ENCODE peak calls at places on chromosomes 11 and 22, in eight cellular contexts. R is GM12864, F is IMR-90, B is pancreas, W is heart right ventricle, E is adrenal gland, O is Caco-2, M is foreskin fibroblast. T is an unnamed sample.

GRCh38 chr11:3173795-3174194 is 8.7 kb upstream of the OSBPL5 start:
- DNase-seq in B (no peak), R (no peak), E (no peak), O (no peak), W (no peak), M (no peak), F (no peak), T (no peak)

GRCh38 chr11:71078482-71078881 is 173.9 kb downstream of the SHANK2 start:
- DNase-seq in W (no peak), M (no peak), O (peak; percentile 58), F (no peak), R (no peak), B (no peak), E (no peak), T (no peak)

GRCh38 chr11:101686514-101686913 is 102.7 kb upstream of the TRPC6 start:
- DNase-seq in B (no peak), M (peak; percentile 86), E (no peak), O (no peak), R (no peak), F (peak; percentile 80), W (no peak), T (peak; percentile 54)

GRCh38 chr11:79353706-79354105 is 87.1 kb downstream of the TENM4 start:
- DNase-seq in M (peak; percentile 16), B (no peak), O (no peak), R (no peak), E (no peak), F (peak; percentile 7), W (no peak), T (no peak)

GRCh38 chr11:33539659-33540249 is 160.9 kb downstream of the C11orf91 start:
- DNase-seq in W (peak; percentile 45), B (no peak), O (no peak), M (peak; percentile 18), F (no peak), R (no peak), E (no peak), T (no peak)

GRCh38 chr11:118996926-118997626 is 862 bp upstream of the CENATAC start:
- DNase-seq in O (no peak), F (peak; percentile 44), E (no peak), M (no peak), B (no peak), R (peak; percentile 26), W (no peak), T (no peak)

GRCh38 chr22:37146507-37147180 is 3.1 kb downstream of the IL2RB start:
- DNase-seq in W (no peak), M (no peak), O (no peak), B (peak; percentile 18), F (no peak), E (no peak), R (no peak), T (no peak)

GRCh38 chr22:40289991-40290459 is 56.3 kb upstream of the ADSL start:
- DNase-seq in E (no peak), R (peak; percentile 53), M (no peak), B (no peak), O (no peak), F (no peak), W (no peak), T (peak; percentile 17)

GRCh38 chr22:46454910-46455269 is 82.5 kb downstream of the CELSR1 start:
- DNase-seq in W (no peak), E (no peak), R (no peak), F (peak; percentile 10), O (no peak), B (peak; percentile 4), M (no peak), T (peak; percentile 54)

GRCh38 chr11:720642-721346 is 14.8 kb downstream of the EPS8L2 start:
- DNase-seq in O (no peak), F (peak; percentile 29), W (no peak), B (peak; percentile 77), R (no peak), E (no peak), M (no peak), T (no peak)

GRCh38 chr22:32202539-32203180 is 2.2 kb downstream of the RFPL2 start:
- DNase-seq in R (no peak), M (peak; percentile 17), F (peak; percentile 22), W (peak; percentile 18), B (peak; percentile 81), O (peak; percentile 80), E (no peak), T (peak; percentile 52)

GRCh38 chr11:457071-457760 is 7.1 kb downstream of the PTDSS2 start:
- DNase-seq in R (no peak), M (no peak), W (no peak), B (no peak), F (no peak), O (no peak), E (no peak), T (no peak)

GRCh38 chr11:73577496-73577917 is 20.4 kb downstream of the FAM168A start:
- DNase-seq in R (no peak), W (no peak), O (no peak), E (no peak), M (peak; percentile 72), B (no peak), F (peak; percentile 78), T (peak; percentile 19)

GRCh38 chr11:110434952-110435779 is 5.4 kb downstream of the FDX1 start:
- DNase-seq in W (no peak), E (no peak), M (no peak), O (peak; percentile 58), B (no peak), F (no peak), R (no peak), T (no peak)

GRCh38 chr11:120651836-120652235 is 140.3 kb downstream of the GRIK4 start:
- DNase-seq in E (no peak), O (peak; percentile 19), B (no peak), M (no peak), R (no peak), F (no peak), W (no peak), T (no peak)

GRCh38 chr11:120648706-120649250 is 137.2 kb downstream of the GRIK4 start:
- DNase-seq in F (no peak), O (peak; percentile 30), R (no peak), B (no peak), W (no peak), M (no peak), E (no peak), T (no peak)

GRCh38 chr11:120649316-120649715 is 137.8 kb downstream of the GRIK4 start:
- DNase-seq in M (no peak), B (no peak), W (no peak), E (no peak), F (no peak), R (no peak), O (no peak), T (no peak)

GRCh38 chr11:120652705-120653335 is 141.3 kb downstream of the GRIK4 start:
- DNase-seq in E (no peak), F (peak; percentile 13), W (no peak), B (no peak), O (peak; percentile 28), M (no peak), R (no peak), T (peak; percentile 17)

DNA sequence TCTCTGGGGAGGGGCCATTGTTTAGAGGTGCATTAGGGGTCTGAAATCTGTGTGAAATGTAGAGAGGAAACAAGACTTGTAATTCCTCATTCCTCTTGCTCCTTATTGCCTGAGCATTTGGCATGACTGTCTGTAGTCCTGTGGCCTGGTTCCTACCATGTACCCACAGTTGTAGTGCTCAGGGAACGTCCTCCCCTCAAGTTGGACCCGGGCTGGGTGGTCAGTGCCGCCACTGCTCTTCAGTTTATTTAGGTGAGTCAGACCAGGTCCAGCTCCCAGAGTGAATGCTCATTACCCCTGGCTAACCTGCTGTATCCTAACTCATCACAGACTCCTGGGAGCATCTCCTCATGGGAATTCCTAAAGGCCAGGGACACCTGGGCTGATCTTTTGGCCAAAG is 139.8 kb downstream of the GRIK4 start:
- DNase-seq in O (peak; percentile 17), B (no peak), M (no peak), F (no peak), R (no peak), W (no peak), E (no peak), T (no peak)
- H3K4me3 ChIP-seq in O (no peak overlapping the region), B (no peak overlapping the region), M (no peak overlapping the region), F (no peak overlapping the region), R (no peak overlapping the region), W (no peak overlapping the region), E (no peak overlapping the region), T (no peak overlapping the region)

DNA sequence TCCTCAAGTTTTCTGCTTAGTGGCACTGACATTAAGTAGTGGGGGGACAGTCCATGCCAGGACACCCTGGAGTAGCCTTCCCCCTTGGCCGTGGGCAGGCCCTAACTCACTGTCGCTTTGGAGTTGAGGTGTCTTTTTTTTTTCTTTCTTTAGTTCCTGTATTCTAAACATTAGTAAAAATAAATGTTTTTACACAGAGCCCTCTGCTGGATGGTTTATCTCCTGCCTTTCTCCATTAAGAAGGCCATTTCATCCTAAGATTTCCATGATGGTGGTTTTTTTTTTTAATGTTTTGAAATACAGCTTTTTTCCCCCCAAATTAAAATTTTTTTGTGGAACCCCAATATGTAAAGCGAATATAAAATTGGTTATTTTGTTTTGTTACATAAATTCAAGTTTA is 1.8 kb upstream of the TIGD3 start:
- DNase-seq in R (no peak), F (peak; percentile 32), O (no peak), M (no peak), E (no peak), B (no peak), W (no peak), T (peak; percentile 48)
- TF ChIP-seq CTCF in R (no peak), F (peak; percentile 48), O (peak; percentile 44), M (peak; percentile 39), E (peak; percentile 19), B (no peak), W (no peak), T (peak; percentile 49)

GRCh38 chr11:57798905-57799559 is 37.4 kb downstream of the CTNND1 start:
- DNase-seq in B (no peak), F (peak; percentile 52), E (peak; percentile 33), O (peak; percentile 86), W (peak; percentile 55), R (no peak), M (peak; percentile 85), T (peak; percentile 51)

GRCh38 chr11:57802411-57802810 is 40.8 kb downstream of the CTNND1 start:
- DNase-seq in E (no peak), M (no peak), W (no peak), B (no peak), O (no peak), F (no peak), R (no peak), T (no peak)

GRCh38 chr11:57800444-57801184 is 39.0 kb downstream of the CTNND1 start:
- DNase-seq in F (peak; percentile 74), W (no peak), R (peak; percentile 29), B (no peak), O (peak; percentile 77), E (no peak), M (peak; percentile 42), T (peak; percentile 85)

GRCh38 chr11:57804466-57804865 is 42.9 kb downstream of the CTNND1 start:
- DNase-seq in F (peak; percentile 22), R (no peak), M (no peak), E (no peak), O (no peak), B (no peak), W (no peak), T (no peak)

DNA sequence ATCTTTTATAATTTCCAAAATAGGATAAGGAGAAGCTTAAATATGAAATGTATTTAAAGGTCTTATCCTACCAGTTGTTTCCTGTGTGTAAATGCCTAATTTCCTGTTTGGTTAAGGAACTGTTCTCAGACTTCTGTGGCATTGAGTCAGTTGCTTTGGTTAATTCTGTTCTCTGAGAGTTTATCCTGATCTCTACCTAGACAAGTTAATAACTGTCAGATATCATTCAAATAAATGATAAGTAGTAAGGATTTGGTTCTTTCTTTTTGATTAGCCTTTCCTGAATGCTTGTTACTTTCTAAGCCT is 39.5 kb downstream of the CTNND1 start:
- DNase-seq in O (no peak), R (no peak), B (no peak), E (no peak), M (no peak), F (no peak), W (no peak), T (no peak)
- H3K4me3 ChIP-seq in O (no peak overlapping the region), R (no peak overlapping the region), B (no peak overlapping the region), E (no peak overlapping the region), M (no peak overlapping the region), F (no peak overlapping the region), W (no peak overlapping the region), T (no peak overlapping the region)

GRCh38 chr22:38861170-38861874 is 10.7 kb downstream of the CBX6 start:
- DNase-seq in O (no peak), B (no peak), E (no peak), M (peak; percentile 28), F (no peak), W (no peak), R (no peak), T (no peak)
- TF ChIP-seq CTCF in O (no peak), B (no peak), E (peak; percentile 30), M (peak; percentile 15), F (peak; percentile 20), W (no peak), R (no peak), T (peak; percentile 41)